ENCODE peak calls at places on chromosomes 16 and 17, in five cellular contexts. L is neuronal stem cell, C is transverse colon, N is thoracic aorta, Z is mammary epithelial cell. W is an unnamed sample.

GRCh38 chr17:48055531-48056245 is 7.5 kb downstream of the NFE2L1 start:
- DNase-seq in Z (peak; percentile 52), N (no peak), L (no peak), C (no peak), W (no peak)

GRCh38 chr17:67491009-67491677 is 114.1 kb downstream of the PITPNC1 start:
- DNase-seq in Z (peak; percentile 33), L (no peak), N (peak; percentile 59), C (peak; percentile 72), W (no peak)

GRCh38 chr17:57482657-57483056 is 226.3 kb downstream of the MSI2 start:
- DNase-seq in L (no peak), C (no peak), N (no peak), Z (no peak), W (no peak)

GRCh38 chr16:48499822-48500440 is 110.0 kb downstream of the N4BP1 start:
- DNase-seq in L (no peak), C (peak; percentile 28), N (no peak), Z (peak; percentile 33), W (peak; percentile 34)

GRCh38 chr17:55645361-55645760 is 77.3 kb downstream of the TMEM100 start:
- DNase-seq in N (no peak), Z (no peak), C (no peak), L (no peak), W (no peak)

GRCh38 chr17:71115669-71115972 is 946.3 kb downstream of the KCNJ2 start:
- DNase-seq in Z (no peak), N (no peak), C (no peak), L (no peak), W (no peak)

GRCh38 chr17:4004517-4005295 is 40.5 kb upstream of the ATP2A3 start:
- DNase-seq in Z (no peak), N (no peak), L (peak; percentile 71), C (peak; percentile 78), W (no peak)

GRCh38 chr16:474420-475122 is 49.1 kb downstream of the RAB11FIP3 start:
- DNase-seq in L (no peak), Z (no peak), N (no peak), C (peak; percentile 55), W (no peak)

GRCh38 chr16:88287219-88287618 is 95.5 kb upstream of the ZNF469 start:
- DNase-seq in Z (no peak), L (no peak), C (no peak), N (no peak), W (no peak)

GRCh38 chr17:17020821-17021193 is 21.4 kb upstream of the MPRIP start:
- DNase-seq in C (no peak), N (no peak), Z (no peak), L (no peak), W (no peak)

GRCh38 chr16:85460252-85460982 is 152.7 kb upstream of the GSE1 start:
- DNase-seq in C (no peak), N (no peak), L (no peak), Z (no peak), W (no peak)

GRCh38 chr17:81058263-81058871 is 23.4 kb downstream of the BAIAP2 start:
- DNase-seq in L (no peak), Z (no peak), N (no peak), C (no peak), W (no peak)

GRCh38 chr17:81059026-81059425 is 24.1 kb downstream of the BAIAP2 start:
- DNase-seq in C (no peak), N (no peak), L (no peak), Z (no peak), W (no peak)

GRCh38 chr17:81056352-81056751 is 21.4 kb downstream of the BAIAP2 start:
- DNase-seq in L (no peak), C (no peak), Z (no peak), N (no peak), W (no peak)

GRCh38 chr17:81057777-81058176 is 22.8 kb downstream of the BAIAP2 start:
- DNase-seq in C (no peak), L (no peak), Z (no peak), N (no peak), W (no peak)

DNA sequence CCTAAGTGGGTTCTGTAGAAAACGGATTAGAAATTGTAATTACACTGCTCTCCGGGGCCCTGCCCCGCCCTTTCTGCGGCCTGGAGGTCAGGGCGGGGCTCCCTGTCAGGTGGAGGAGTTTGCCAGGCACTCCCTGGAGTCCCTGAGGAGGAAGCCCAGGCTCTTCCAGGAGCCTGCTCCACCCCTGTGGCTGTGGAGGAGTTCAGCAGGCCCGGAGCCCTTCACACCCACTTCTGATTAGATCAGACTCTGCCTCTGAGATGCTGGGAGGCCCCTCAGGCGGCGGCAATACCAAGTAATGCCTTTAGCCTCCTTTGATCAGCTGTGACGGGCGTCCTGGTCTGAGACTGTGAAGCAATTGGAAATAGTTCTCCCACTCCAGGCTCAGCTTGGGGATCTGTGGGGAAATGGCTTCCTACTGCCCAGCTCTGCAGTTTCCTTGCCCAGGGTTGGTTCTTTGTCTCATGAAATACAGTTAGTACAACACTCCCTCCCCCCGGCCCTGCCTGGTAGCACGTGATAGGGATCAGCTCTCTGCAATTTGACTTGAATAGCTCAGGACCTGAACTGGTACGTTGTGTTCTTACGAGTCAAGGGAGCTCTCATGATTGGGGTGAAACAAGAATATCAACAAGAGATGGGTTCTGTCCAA is 22.3 kb downstream of the BAIAP2 start:
- DNase-seq in Z (peak; percentile 83), N (no peak), L (no peak), C (peak; percentile 85), W (peak; percentile 39)
- H3K27ac ChIP-seq in Z (peak overlapping the region; percentile 81), N (no peak overlapping the region), L (no peak overlapping the region), C (peak overlapping the region; percentile 80), W (peak overlapping the region; percentile 92)

GRCh38 chr17:49941427-49941826 is 27.6 kb upstream of the DLX4 start:
- DNase-seq in Z (no peak), N (no peak), C (no peak), L (no peak), W (no peak)
- H3K27ac ChIP-seq in Z (no peak overlapping the region), N (no peak overlapping the region), C (no peak overlapping the region), L (no peak overlapping the region), W (no peak overlapping the region)

DNA sequence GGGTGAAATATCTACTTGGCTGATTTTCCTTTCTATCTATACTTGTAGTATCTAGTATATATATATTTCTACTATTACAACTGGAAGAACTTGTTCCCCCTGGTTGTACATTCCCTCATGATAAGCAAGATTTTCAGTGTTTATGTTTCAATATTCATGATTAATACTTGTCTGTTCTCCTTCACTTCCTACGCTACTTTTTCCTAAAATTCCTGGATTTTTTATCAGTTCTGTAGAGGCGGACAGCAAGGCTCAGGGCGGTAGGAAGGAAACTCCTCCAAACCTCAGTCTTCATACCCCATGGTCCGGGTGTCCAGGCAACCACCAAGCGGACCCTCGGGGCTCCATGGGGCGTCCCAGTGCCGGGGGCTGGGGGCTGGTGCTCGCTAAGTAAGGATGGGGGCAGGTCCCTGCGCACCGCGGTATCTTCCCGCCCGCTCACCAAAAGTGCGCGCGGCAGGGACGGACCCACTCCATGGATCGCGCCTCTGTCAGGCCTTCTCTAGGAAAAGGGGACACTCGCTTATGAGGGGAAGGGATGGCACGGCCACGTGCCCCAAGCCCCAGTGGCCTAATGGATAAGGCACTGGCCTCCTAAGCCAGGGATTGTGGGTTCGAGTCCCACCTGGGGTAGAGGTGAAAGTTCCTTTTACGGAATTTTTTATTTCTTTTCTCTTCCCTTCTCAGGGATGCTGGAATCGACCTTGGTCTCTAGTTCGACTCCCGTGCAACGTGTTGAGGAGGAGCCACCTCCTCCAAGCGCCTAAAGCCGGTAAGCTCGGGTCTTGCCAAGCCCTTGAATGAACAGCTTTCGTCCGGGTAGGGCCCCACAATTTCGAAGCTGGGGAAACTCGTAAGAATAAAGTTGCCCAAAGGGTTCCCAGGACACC is 13.2 kb downstream of the ATP5PD start:
- DNase-seq in Z (peak; percentile 89), L (peak; percentile 98), N (peak; percentile 75), C (peak; percentile 93), W (no peak)
- H3K27ac ChIP-seq in Z (no peak overlapping the region), L (peak overlapping the region; percentile 76), N (peak overlapping the region; percentile 94), C (peak overlapping the region; percentile 89), W (peak overlapping the region; percentile 88)

GRCh38 chr17:2198917-2199316 is 104.7 kb downstream of the SMG6 start:
- DNase-seq in C (no peak), N (no peak), L (no peak), Z (no peak), W (no peak)

GRCh38 chr17:2203818-2204217 is 99.8 kb downstream of the SMG6 start:
- DNase-seq in N (no peak), C (no peak), Z (no peak), L (no peak), W (no peak)

GRCh38 chr17:2202302-2202995 is 101.1 kb downstream of the SMG6 start:
- DNase-seq in N (no peak), C (no peak), Z (no peak), L (no peak), W (no peak)

GRCh38 chr17:2204393-2204792 is 99.2 kb downstream of the SMG6 start:
- DNase-seq in L (no peak), C (no peak), Z (no peak), N (no peak), W (no peak)

GRCh38 chr17:2202996-2203575 is 100.5 kb downstream of the SMG6 start:
- DNase-seq in N (no peak), C (no peak), L (no peak), Z (no peak), W (no peak)
- H3K27ac ChIP-seq in N (peak overlapping the region; percentile 10), C (no peak overlapping the region), L (no peak overlapping the region), Z (no peak overlapping the region), W (no peak overlapping the region)

GRCh38 chr16:56961386-56961785 is 364 bp upstream of the CETP start:
- DNase-seq in C (no peak), N (no peak), Z (no peak), L (no peak), W (no peak)

GRCh38 chr16:56965149-56965938 is 3.6 kb downstream of the CETP start:
- DNase-seq in L (no peak), N (no peak), Z (no peak), C (no peak), W (no peak)

GRCh38 chr16:56964243-56965148 is 2.7 kb downstream of the CETP start:
- DNase-seq in C (peak; percentile 96), Z (peak; percentile 60), N (peak; percentile 36), L (peak; percentile 85), W (no peak)

GRCh38 chr16:56960681-56961281 is 969 bp upstream of the CETP start:
- DNase-seq in L (no peak), N (no peak), Z (no peak), C (no peak), W (no peak)

DNA sequence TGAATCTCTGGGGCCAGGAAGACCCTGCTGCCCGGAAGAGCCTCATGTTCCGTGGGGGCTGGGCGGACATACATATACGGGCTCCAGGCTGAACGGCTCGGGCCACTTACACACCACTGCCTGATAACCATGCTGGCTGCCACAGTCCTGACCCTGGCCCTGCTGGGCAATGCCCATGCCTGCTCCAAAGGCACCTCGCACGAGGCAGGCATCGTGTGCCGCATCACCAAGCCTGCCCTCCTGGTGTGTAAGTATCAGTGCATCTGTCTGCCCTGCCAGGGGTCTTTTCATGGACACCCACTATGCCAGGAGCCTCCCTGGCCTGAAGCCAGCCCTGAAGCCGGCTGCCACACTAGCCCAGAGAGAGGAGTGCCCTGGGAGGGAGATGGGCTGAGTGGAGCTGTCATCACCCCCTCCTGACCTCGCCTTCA is at the start of gene CETP:
- DNase-seq in N (no peak), L (no peak), Z (no peak), C (no peak), W (no peak)
- H3K27ac ChIP-seq in N (no peak within 1 kb of the TSS), L (no peak within 1 kb of the TSS), Z (no peak within 1 kb of the TSS), C (no peak within 1 kb of the TSS), W (no peak within 1 kb of the TSS)